ENCODE peak calls at places on chromosomes 2 and 18, in four cellular contexts. B, R, X and F are unnamed samples.

GRCh38 chr18:31490387-31490786 is 7.6 kb upstream of the DSG2 start:
- DNase-seq in B (peak; percentile 49), R (no peak), X (no peak), F (no peak)

GRCh38 chr18:26350961-26351360 is 124.7 kb downstream of the TAF4B start:
- DNase-seq in B (no peak), R (no peak), X (no peak), F (no peak)

GRCh38 chr2:222160125-222160524 is 138.7 kb downstream of the PAX3 start:
- DNase-seq in B (no peak), R (no peak), X (no peak), F (no peak)

GRCh38 chr2:224997802-224998201 is 44.5 kb downstream of the DOCK10 start:
- DNase-seq in B (no peak), R (no peak), X (no peak), F (no peak)

GRCh38 chr2:63662028-63662804 is 73.5 kb downstream of the MDH1 start:
- DNase-seq in B (no peak), R (no peak), X (no peak), F (no peak)

GRCh38 chr2:40284797-40285196 is 167.1 kb downstream of the SLC8A1 start:
- DNase-seq in B (no peak), R (no peak), X (no peak), F (no peak)

GRCh38 chr2:78676921-78677696 is 348.4 kb upstream of the REG3G start:
- DNase-seq in B (no peak), R (no peak), X (no peak), F (no peak)

GRCh38 chr2:83368916-83369315 is 1090.2 kb downstream of the SUCLG1 start:
- DNase-seq in B (no peak), R (no peak), X (no peak), F (no peak)

GRCh38 chr2:239399404-239399999 is 1.3 kb downstream of the HDAC4 start:
- DNase-seq in B (no peak), R (peak; percentile 10), X (peak; percentile 54), F (no peak)

GRCh38 chr2:23636412-23636811 is 251.4 kb downstream of the KLHL29 start:
- DNase-seq in B (no peak), R (peak; percentile 49), X (peak; percentile 74), F (no peak)

GRCh38 chr2:194383404-194383803 is 1273.6 kb upstream of the SLC39A10 start:
- DNase-seq in B (no peak), R (no peak), X (no peak), F (no peak)

GRCh38 chr18:48547456-48548403 is 8.9 kb downstream of the CTIF start:
- DNase-seq in B (no peak), R (peak; percentile 19), X (no peak), F (no peak)

GRCh38 chr2:133802366-133802765 is 234.1 kb upstream of the NCKAP5 start:
- DNase-seq in B (no peak), R (no peak), X (no peak), F (no peak)

GRCh38 chr2:28338046-28338753 is 54.5 kb upstream of the FOSL2 start:
- DNase-seq in B (no peak), R (no peak), X (no peak), F (no peak)

GRCh38 chr18:67417864-67418523 is 98.5 kb downstream of the DSEL start:
- DNase-seq in B (peak; percentile 5), R (peak; percentile 4), X (no peak), F (no peak)

GRCh38 chr2:113818382-113818951 is 62.0 kb upstream of the SLC35F5 start:
- DNase-seq in B (no peak), R (peak; percentile 51), X (peak; percentile 12), F (no peak)

GRCh38 chr2:218402491-218402901 is 2.8 kb downstream of the CTDSP1 start:
- DNase-seq in B (no peak), R (no peak), X (no peak), F (no peak)

GRCh38 chr2:96537066-96537733 is 648 bp downstream of the ARID5A start:
- DNase-seq in B (peak; percentile 66), R (peak; percentile 58), X (peak; percentile 69), F (no peak)

GRCh38 chr2:46849741-46850474 is 65.7 kb downstream of the MCFD2 start:
- DNase-seq in B (no peak), R (peak; percentile 89), X (peak; percentile 46), F (no peak)

GRCh38 chr2:199488772-199489400 is 31.1 kb upstream of the SATB2 start:
- DNase-seq in B (no peak), R (peak; percentile 69), X (peak; percentile 59), F (peak; percentile 88)

GRCh38 chr18:77013777-77014525 is 118.6 kb downstream of the MBP start:
- DNase-seq in B (no peak), R (no peak), X (no peak), F (no peak)

GRCh38 chr18:30945769-30946168 is 96.8 kb downstream of the DSC3 start:
- DNase-seq in B (no peak), R (no peak), X (no peak), F (no peak)

GRCh38 chr18:37481058-37481457 is 84.5 kb downstream of the CELF4 start:
- DNase-seq in B (no peak), R (no peak), X (no peak), F (no peak)

GRCh38 chr2:97673915-97674283 is 4.4 kb downstream of the C2orf92 start:
- DNase-seq in B (no peak), R (peak; percentile 34), X (no peak), F (no peak)

GRCh38 chr18:23378470-23378764 is 74.7 kb upstream of the RIOK3 start:
- DNase-seq in B (no peak), R (no peak), X (no peak), F (no peak)

GRCh38 chr2:131493199-131494018 is 1.2 kb upstream of the MZT2A start:
- DNase-seq in B (no peak), R (no peak), X (no peak), F (no peak)

GRCh38 chr2:55862673-55863390 is 60.8 kb downstream of the EFEMP1 start:
- DNase-seq in B (no peak), R (no peak), X (no peak), F (no peak)

GRCh38 chr18:24678626-24679025 is 218.2 kb downstream of the HRH4 start:
- DNase-seq in B (no peak), R (no peak), X (no peak), F (no peak)

GRCh38 chr2:25293145-25293544 is 48.6 kb downstream of the DNMT3A start:
- DNase-seq in B (no peak), R (no peak), X (no peak), F (no peak)

GRCh38 chr2:203683932-203684556 is 22.4 kb upstream of the CD28 start:
- DNase-seq in B (peak; percentile 28), R (no peak), X (no peak), F (no peak)

GRCh38 chr2:101311390-101312019 is 3.0 kb upstream of the RNF149 start:
- DNase-seq in B (no peak), R (no peak), X (no peak), F (no peak)

GRCh38 chr2:187593697-187594096 is 39.5 kb upstream of the TFPI start:
- DNase-seq in B (no peak), R (no peak), X (no peak), F (no peak)

GRCh38 chr2:240704651-240705050 is 13.0 kb downstream of the AQP12A start:
- DNase-seq in B (no peak), R (no peak), X (no peak), F (no peak)

DNA sequence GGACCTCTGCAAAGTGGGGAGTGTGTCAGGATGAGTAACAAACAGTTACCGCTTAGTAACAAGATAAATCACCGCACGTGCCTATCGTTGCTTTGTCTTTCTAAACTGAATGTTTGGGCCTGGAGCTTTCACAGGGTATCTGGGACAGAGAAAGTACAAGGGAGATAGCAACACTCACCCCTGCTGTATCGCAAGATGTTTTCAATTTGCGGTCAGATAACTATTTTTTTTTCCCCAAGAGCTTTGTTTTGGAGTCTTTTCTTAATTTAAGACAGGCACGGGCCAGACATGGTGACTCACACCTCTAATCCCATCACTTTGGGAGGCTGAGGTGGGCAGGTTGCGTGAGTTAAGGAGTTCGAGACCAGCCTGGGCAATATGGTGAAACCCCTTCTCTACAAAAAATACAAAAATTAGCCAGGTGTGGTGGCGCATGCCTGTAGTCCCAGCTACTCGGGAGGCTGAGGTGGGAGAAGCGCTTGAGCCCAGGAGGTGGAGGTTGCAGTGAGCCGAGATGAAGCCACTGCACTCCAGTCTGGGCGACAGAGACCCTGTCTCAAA is 146.6 kb downstream of the GBX2 start:
- DNase-seq in B (no peak), R (peak; percentile 10), X (no peak), F (no peak)
- TF ChIP-seq NRF1 in B (no peak), R (no peak), X (no peak), F (no peak)

GRCh38 chr2:160245614-160246156 is 45.6 kb upstream of the ITGB6 start:
- DNase-seq in B (no peak), R (no peak), X (no peak), F (no peak)

GRCh38 chr2:160241251-160242137 is 41.4 kb upstream of the ITGB6 start:
- DNase-seq in B (no peak), R (no peak), X (peak; percentile 45), F (no peak)

GRCh38 chr2:160242863-160243552 is 42.9 kb upstream of the ITGB6 start:
- DNase-seq in B (no peak), R (no peak), X (no peak), F (no peak)

GRCh38 chr2:160247295-160247694 is 47.2 kb upstream of the ITGB6 start:
- DNase-seq in B (no peak), R (no peak), X (no peak), F (no peak)

DNA sequence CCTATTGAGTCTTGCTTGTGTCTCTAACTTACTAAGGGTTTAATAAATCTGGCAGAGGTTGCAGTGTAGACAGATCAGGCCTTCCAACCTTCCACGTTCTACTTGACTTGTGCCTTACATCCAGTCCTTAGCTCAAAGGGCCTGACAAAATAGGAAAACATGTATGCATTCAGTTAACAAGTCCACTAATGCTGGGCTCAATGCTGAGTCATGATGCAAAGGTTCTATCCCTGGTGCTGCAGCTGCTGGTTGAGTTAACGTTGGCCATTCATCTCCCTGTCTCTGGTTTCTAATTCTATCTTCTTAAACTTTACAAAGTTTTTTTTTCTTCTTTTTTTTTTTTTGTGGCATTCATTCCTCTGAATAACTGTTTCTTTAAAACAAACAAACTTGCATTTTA is 46.3 kb upstream of the ITGB6 start:
- DNase-seq in B (no peak), R (no peak), X (no peak), F (no peak)
- TF ChIP-seq NRF1 in B (no peak), R (no peak), X (no peak), F (no peak)

GRCh38 chr2:45089554-45090261 is 80.5 kb upstream of the SIX2 start:
- DNase-seq in B (no peak), R (no peak), X (no peak), F (no peak)
- TF ChIP-seq NRF1 in B (no peak), R (no peak), X (no peak), F (no peak)

GRCh38 chr2:237361194-237361986 is 52.6 kb downstream of the COL6A3 start:
- DNase-seq in B (no peak), R (no peak), X (no peak), F (no peak)
- TF ChIP-seq NRF1 in B (no peak), R (no peak), X (no peak), F (no peak)

GRCh38 chr18:49612515-49613033 is 50.7 kb downstream of the LIPG start:
- DNase-seq in B (peak; percentile 38), R (no peak), X (no peak), F (no peak)
- TF ChIP-seq NRF1 in B (no peak), R (no peak), X (no peak), F (no peak)

GRCh38 chr2:177036754-177037153 is 175.8 kb upstream of the HNRNPA3 start:
- DNase-seq in B (no peak), R (no peak), X (no peak), F (no peak)
- TF ChIP-seq NRF1 in B (no peak), R (no peak), X (no peak), F (no peak)